ENCODE peak calls at places on chromosomes 11 and 22, in ten cellular contexts. One of them, this sample, is unnamed.
A peak's percentile ranks its signal among the peaks of the same experiment; 100 is the strongest.

GRCh38 chr11:109320595-109320994 is 101.4 kb upstream of the C11orf87 start:
- DNase-seq in HFF-Myc: no peak
- DNase-seq in GM06990: no peak
- DNase-seq in Calu3: no peak
- DNase-seq in heart right ventricle: no peak
- DNase-seq in fibroblast of villous mesenchyme: peak; percentile 15
- DNase-seq in IMR-90: peak; percentile 34
- DNase-seq in GM13976: no peak
- DNase-seq in right lobe of liver: no peak
- DNase-seq in osteocyte: no peak
- DNase-seq in this sample: no peak

GRCh38 chr11:113705871-113706654 is at the start of gene TMPRSS5:
- DNase-seq in IMR-90: no peak
- DNase-seq in osteocyte: no peak
- DNase-seq in GM06990: no peak
- DNase-seq in heart right ventricle: no peak
- DNase-seq in fibroblast of villous mesenchyme: no peak
- DNase-seq in GM13976: no peak
- DNase-seq in Calu3: peak; percentile 65
- DNase-seq in right lobe of liver: no peak
- DNase-seq in HFF-Myc: no peak
- DNase-seq in this sample: no peak

GRCh38 chr11:107740256-107740655 is 28.4 kb upstream of the SLN start:
- DNase-seq in Calu3: no peak
- DNase-seq in IMR-90: no peak
- DNase-seq in right lobe of liver: no peak
- DNase-seq in HFF-Myc: no peak
- DNase-seq in GM06990: no peak
- DNase-seq in GM13976: no peak
- DNase-seq in osteocyte: no peak
- DNase-seq in heart right ventricle: no peak
- DNase-seq in fibroblast of villous mesenchyme: no peak
- DNase-seq in this sample: no peak

GRCh38 chr22:44201556-44202129 is 20.9 kb downstream of the PARVG start:
- DNase-seq in GM13976: no peak
- DNase-seq in Calu3: no peak
- DNase-seq in GM06990: no peak
- DNase-seq in HFF-Myc: no peak
- DNase-seq in fibroblast of villous mesenchyme: no peak
- DNase-seq in IMR-90: no peak
- DNase-seq in right lobe of liver: no peak
- DNase-seq in osteocyte: no peak
- DNase-seq in heart right ventricle: peak; percentile 33
- DNase-seq in this sample: peak; percentile 6

GRCh38 chr11:11416917-11417316 is 63.9 kb upstream of the CSNK2A3 start:
- DNase-seq in right lobe of liver: no peak
- DNase-seq in GM13976: no peak
- DNase-seq in heart right ventricle: no peak
- DNase-seq in fibroblast of villous mesenchyme: peak; percentile 48
- DNase-seq in HFF-Myc: no peak
- DNase-seq in GM06990: no peak
- DNase-seq in Calu3: no peak
- DNase-seq in IMR-90: peak; percentile 65
- DNase-seq in osteocyte: no peak
- DNase-seq in this sample: no peak

GRCh38 chr11:34065505-34066203 is 14.1 kb downstream of the CAPRIN1 start:
- DNase-seq in heart right ventricle: no peak
- DNase-seq in GM06990: no peak
- DNase-seq in IMR-90: peak; percentile 59
- DNase-seq in fibroblast of villous mesenchyme: peak; percentile 28
- DNase-seq in GM13976: no peak
- DNase-seq in Calu3: no peak
- DNase-seq in right lobe of liver: no peak
- DNase-seq in HFF-Myc: no peak
- DNase-seq in osteocyte: no peak
- DNase-seq in this sample: no peak

GRCh38 chr11:7609015-7609414 is 64.3 kb downstream of the CYB5R2 start:
- DNase-seq in fibroblast of villous mesenchyme: no peak
- DNase-seq in GM06990: no peak
- DNase-seq in IMR-90: no peak
- DNase-seq in right lobe of liver: no peak
- DNase-seq in Calu3: no peak
- DNase-seq in heart right ventricle: no peak
- DNase-seq in osteocyte: no peak
- DNase-seq in HFF-Myc: no peak
- DNase-seq in GM13976: no peak
- DNase-seq in this sample: no peak

GRCh38 chr11:122604626-122605025 is 50.9 kb upstream of the UBASH3B start:
- DNase-seq in right lobe of liver: no peak
- DNase-seq in HFF-Myc: no peak
- DNase-seq in IMR-90: no peak
- DNase-seq in osteocyte: no peak
- DNase-seq in fibroblast of villous mesenchyme: no peak
- DNase-seq in GM06990: no peak
- DNase-seq in GM13976: no peak
- DNase-seq in Calu3: no peak
- DNase-seq in heart right ventricle: no peak
- DNase-seq in this sample: no peak

GRCh38 chr22:49767355-49768062 is 60.2 kb downstream of the BRD1 start:
- DNase-seq in heart right ventricle: no peak
- DNase-seq in IMR-90: peak; percentile 57
- DNase-seq in osteocyte: no peak
- DNase-seq in right lobe of liver: peak; percentile 14
- DNase-seq in HFF-Myc: peak; percentile 22
- DNase-seq in fibroblast of villous mesenchyme: peak; percentile 62
- DNase-seq in Calu3: peak; percentile 28
- DNase-seq in GM13976: peak; percentile 80
- DNase-seq in GM06990: peak; percentile 50
- DNase-seq in this sample: peak; percentile 72

GRCh38 chr11:97703815-97704214 is 1314.0 kb downstream of the JRKL start:
- DNase-seq in fibroblast of villous mesenchyme: peak; percentile 13
- DNase-seq in IMR-90: no peak
- DNase-seq in HFF-Myc: no peak
- DNase-seq in osteocyte: no peak
- DNase-seq in heart right ventricle: no peak
- DNase-seq in GM06990: no peak
- DNase-seq in right lobe of liver: no peak
- DNase-seq in Calu3: no peak
- DNase-seq in GM13976: no peak
- DNase-seq in this sample: no peak

GRCh38 chr22:44807915-44808690 is 55.7 kb downstream of the ARHGAP8 start:
- DNase-seq in Calu3: no peak
- DNase-seq in IMR-90: no peak
- DNase-seq in GM06990: no peak
- DNase-seq in HFF-Myc: no peak
- DNase-seq in heart right ventricle: no peak
- DNase-seq in fibroblast of villous mesenchyme: no peak
- DNase-seq in right lobe of liver: no peak
- DNase-seq in GM13976: no peak
- DNase-seq in osteocyte: no peak
- DNase-seq in this sample: peak; percentile 63

GRCh38 chr11:117979481-117980211 is 6.5 kb upstream of the IL10RA start:
- DNase-seq in heart right ventricle: no peak
- DNase-seq in fibroblast of villous mesenchyme: no peak
- DNase-seq in right lobe of liver: no peak
- DNase-seq in IMR-90: no peak
- DNase-seq in GM06990: no peak
- DNase-seq in GM13976: no peak
- DNase-seq in osteocyte: peak; percentile 48
- DNase-seq in HFF-Myc: no peak
- DNase-seq in Calu3: no peak
- DNase-seq in this sample: no peak

GRCh38 chr11:134045799-134046635 is 22.9 kb upstream of the JAM3 start:
- DNase-seq in right lobe of liver: no peak
- DNase-seq in heart right ventricle: no peak
- DNase-seq in GM13976: no peak
- DNase-seq in Calu3: peak; percentile 15
- DNase-seq in fibroblast of villous mesenchyme: peak; percentile 31
- DNase-seq in HFF-Myc: no peak
- DNase-seq in GM06990: no peak
- DNase-seq in IMR-90: no peak
- DNase-seq in osteocyte: no peak
- DNase-seq in this sample: peak; percentile 62

GRCh38 chr11:74170694-74171629 is at the start of the genes C2CD3 and PPME1:
- DNase-seq in osteocyte: peak; percentile 99
- DNase-seq in GM06990: peak; percentile 99
- DNase-seq in fibroblast of villous mesenchyme: peak; percentile 100
- DNase-seq in IMR-90: peak; percentile 100
- DNase-seq in GM13976: peak; percentile 95
- DNase-seq in right lobe of liver: peak; percentile 97
- DNase-seq in heart right ventricle: peak; percentile 98
- DNase-seq in HFF-Myc: peak; percentile 99
- DNase-seq in Calu3: peak; percentile 97
- DNase-seq in this sample: peak; percentile 97
- TF ChIP-seq CTCF in osteocyte: peak; percentile 47
- TF ChIP-seq CTCF in GM06990: peak; percentile 27
- TF ChIP-seq CTCF in fibroblast of villous mesenchyme: peak; percentile 15
- TF ChIP-seq CTCF in IMR-90: peak; percentile 48
- TF ChIP-seq CTCF in GM13976: no peak
- TF ChIP-seq CTCF in right lobe of liver: peak; percentile 39
- TF ChIP-seq CTCF in heart right ventricle: no peak
- TF ChIP-seq CTCF in HFF-Myc: peak; percentile 38
- TF ChIP-seq CTCF in Calu3: no peak
- TF ChIP-seq CTCF in this sample: peak; percentile 5

GRCh38 chr11:102368472-102368871 is 21.5 kb downstream of the BIRC2 start:
- DNase-seq in right lobe of liver: no peak
- DNase-seq in heart right ventricle: no peak
- DNase-seq in Calu3: no peak
- DNase-seq in GM06990: peak; percentile 66
- DNase-seq in GM13976: peak; percentile 81
- DNase-seq in osteocyte: no peak
- DNase-seq in IMR-90: no peak
- DNase-seq in fibroblast of villous mesenchyme: no peak
- DNase-seq in HFF-Myc: no peak
- DNase-seq in this sample: no peak

GRCh38 chr11:102364991-102365390 is 18.0 kb downstream of the BIRC2 start:
- DNase-seq in GM06990: no peak
- DNase-seq in fibroblast of villous mesenchyme: no peak
- DNase-seq in osteocyte: no peak
- DNase-seq in GM13976: no peak
- DNase-seq in heart right ventricle: no peak
- DNase-seq in Calu3: no peak
- DNase-seq in right lobe of liver: no peak
- DNase-seq in IMR-90: no peak
- DNase-seq in HFF-Myc: no peak
- DNase-seq in this sample: no peak

DNA sequence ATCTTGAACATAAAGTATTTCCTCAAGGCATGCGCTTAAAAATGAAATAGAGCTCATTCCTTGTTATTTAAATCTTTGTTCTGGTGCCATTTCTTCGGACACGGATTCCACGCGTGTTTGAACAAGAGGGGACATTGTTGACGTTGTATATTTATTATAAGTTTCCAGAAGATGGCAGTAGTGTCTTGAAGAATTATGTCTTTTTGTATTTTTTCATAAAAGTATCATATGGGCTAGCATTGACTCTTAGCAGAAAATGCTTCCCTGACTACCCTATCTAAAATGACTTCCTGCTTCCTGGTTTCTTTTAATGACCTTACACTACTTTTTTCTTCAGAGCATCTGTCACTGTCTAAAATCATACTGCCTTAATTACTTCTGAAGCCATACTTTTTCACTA is 20.4 kb downstream of the BIRC2 start:
- DNase-seq in osteocyte: no peak
- DNase-seq in fibroblast of villous mesenchyme: no peak
- DNase-seq in HFF-Myc: no peak
- DNase-seq in GM06990: no peak
- DNase-seq in right lobe of liver: no peak
- DNase-seq in Calu3: no peak
- DNase-seq in heart right ventricle: no peak
- DNase-seq in GM13976: no peak
- DNase-seq in IMR-90: peak; percentile 23
- DNase-seq in this sample: no peak
- TF ChIP-seq CTCF in osteocyte: peak; percentile 62
- TF ChIP-seq CTCF in fibroblast of villous mesenchyme: no peak
- TF ChIP-seq CTCF in HFF-Myc: no peak
- TF ChIP-seq CTCF in GM06990: peak; percentile 12
- TF ChIP-seq CTCF in right lobe of liver: no peak
- TF ChIP-seq CTCF in Calu3: peak; percentile 33
- TF ChIP-seq CTCF in heart right ventricle: no peak
- TF ChIP-seq CTCF in GM13976: no peak
- TF ChIP-seq CTCF in IMR-90: peak; percentile 29
- TF ChIP-seq CTCF in this sample: no peak

GRCh38 chr11:119372260-119373058 is 9.0 kb downstream of the USP2 start:
- DNase-seq in Calu3: no peak
- DNase-seq in HFF-Myc: no peak
- DNase-seq in right lobe of liver: no peak
- DNase-seq in GM13976: no peak
- DNase-seq in IMR-90: no peak
- DNase-seq in heart right ventricle: no peak
- DNase-seq in fibroblast of villous mesenchyme: no peak
- DNase-seq in osteocyte: no peak
- DNase-seq in GM06990: no peak
- DNase-seq in this sample: no peak

GRCh38 chr11:119371067-119371601 is 10.4 kb downstream of the USP2 start:
- DNase-seq in right lobe of liver: no peak
- DNase-seq in IMR-90: no peak
- DNase-seq in osteocyte: no peak
- DNase-seq in Calu3: no peak
- DNase-seq in GM06990: no peak
- DNase-seq in heart right ventricle: no peak
- DNase-seq in GM13976: no peak
- DNase-seq in fibroblast of villous mesenchyme: no peak
- DNase-seq in HFF-Myc: no peak
- DNase-seq in this sample: no peak

GRCh38 chr11:119370486-119371046 is 10.9 kb downstream of the USP2 start:
- DNase-seq in HFF-Myc: no peak
- DNase-seq in heart right ventricle: peak; percentile 72
- DNase-seq in osteocyte: no peak
- DNase-seq in IMR-90: no peak
- DNase-seq in Calu3: no peak
- DNase-seq in right lobe of liver: peak; percentile 49
- DNase-seq in fibroblast of villous mesenchyme: peak; percentile 43
- DNase-seq in GM06990: no peak
- DNase-seq in GM13976: no peak
- DNase-seq in this sample: no peak

GRCh38 chr11:119373059-119373875 is 8.2 kb downstream of the USP2 start:
- DNase-seq in IMR-90: no peak
- DNase-seq in heart right ventricle: no peak
- DNase-seq in osteocyte: no peak
- DNase-seq in GM13976: no peak
- DNase-seq in Calu3: no peak
- DNase-seq in GM06990: no peak
- DNase-seq in fibroblast of villous mesenchyme: no peak
- DNase-seq in right lobe of liver: no peak
- DNase-seq in HFF-Myc: no peak
- DNase-seq in this sample: no peak

GRCh38 chr11:119371778-119372182 is 9.7 kb downstream of the USP2 start:
- DNase-seq in IMR-90: no peak
- DNase-seq in right lobe of liver: peak; percentile 42
- DNase-seq in HFF-Myc: no peak
- DNase-seq in GM13976: no peak
- DNase-seq in osteocyte: no peak
- DNase-seq in Calu3: no peak
- DNase-seq in heart right ventricle: peak; percentile 57
- DNase-seq in fibroblast of villous mesenchyme: no peak
- DNase-seq in GM06990: no peak
- DNase-seq in this sample: no peak
- TF ChIP-seq CTCF in IMR-90: peak; percentile 14
- TF ChIP-seq CTCF in right lobe of liver: peak; percentile 35
- TF ChIP-seq CTCF in HFF-Myc: no peak
- TF ChIP-seq CTCF in GM13976: peak; percentile 14
- TF ChIP-seq CTCF in osteocyte: peak; percentile 26
- TF ChIP-seq CTCF in Calu3: no peak
- TF ChIP-seq CTCF in heart right ventricle: no peak
- TF ChIP-seq CTCF in fibroblast of villous mesenchyme: peak; percentile 11
- TF ChIP-seq CTCF in GM06990: peak; percentile 11
- TF ChIP-seq CTCF in this sample: no peak

GRCh38 chr11:21511835-21512440 is 680.9 kb upstream of the ANO5 start:
- DNase-seq in right lobe of liver: peak; percentile 50
- DNase-seq in GM13976: peak; percentile 21
- DNase-seq in HFF-Myc: no peak
- DNase-seq in osteocyte: no peak
- DNase-seq in IMR-90: no peak
- DNase-seq in Calu3: peak; percentile 83
- DNase-seq in GM06990: no peak
- DNase-seq in fibroblast of villous mesenchyme: peak; percentile 1
- DNase-seq in heart right ventricle: no peak
- DNase-seq in this sample: peak; percentile 83
- TF ChIP-seq CTCF in right lobe of liver: peak; percentile 60
- TF ChIP-seq CTCF in GM13976: peak; percentile 59
- TF ChIP-seq CTCF in HFF-Myc: peak; percentile 35
- TF ChIP-seq CTCF in osteocyte: peak; percentile 57
- TF ChIP-seq CTCF in IMR-90: peak; percentile 5
- TF ChIP-seq CTCF in Calu3: peak; percentile 66
- TF ChIP-seq CTCF in GM06990: peak; percentile 80
- TF ChIP-seq CTCF in fibroblast of villous mesenchyme: no peak
- TF ChIP-seq CTCF in heart right ventricle: no peak
- TF ChIP-seq CTCF in this sample: peak; percentile 72

This sample was measured in glutamatergic neuron.